ENCODE peak calls at places on chromosomes 2 and 18, in ten cellular contexts. G is fibroblast of gingiva; D is nephron progenitor cell; O is Karpas-422; S is NCI-H1436; F is activated naive CD4-positive, alpha-beta T cell treated with Interleukin-2 at 50 U/mL for 16 hours; X is activated T-cell treated with anti-CD3 and anti-CD28 coated beads for 48 hours; R is stimulated activated CD8-positive, alpha-beta memory T cell treated with anti-CD3 and anti-CD28 coated beads, Interleukin-4, amount 100 ng/mL, for 4 hours; B is germinal center; U is fibroblast of the aortic adventitia. C is an unnamed sample.

GRCh38 chr2:168850846-168851245 is 39.4 kb downstream of the SPC25 start:
- DNase-seq in G (no peak), D (no peak), O (no peak), S (no peak), F (no peak), X (no peak), R (no peak), B (no peak), U (peak), C (no peak)

GRCh38 chr2:142316049-142316448 is 185.2 kb upstream of the LRP1B start:
- DNase-seq in G (no peak), D (no peak), O (no peak), S (no peak), F (no peak), X (no peak), R (no peak), B (no peak), U (no peak), C (no peak)

GRCh38 chr18:36457683-36458082 is 160.2 kb downstream of the FHOD3 start:
- DNase-seq in G (no peak), D (no peak), O (peak), S (no peak), F (no peak), X (no peak), R (no peak), B (no peak), U (no peak), C (no peak)

GRCh38 chr2:52881606-52882005 is 886.0 kb upstream of the CHAC2 start:
- DNase-seq in G (peak), D (no peak), O (no peak), S (no peak), F (no peak), X (no peak), R (no peak), B (no peak), U (peak), C (no peak)

GRCh38 chr2:126635281-126635680 is 20.7 kb upstream of the GYPC start:
- DNase-seq in G (peak), D (no peak), O (no peak), S (no peak), F (no peak), X (no peak), R (no peak), B (no peak), U (peak), C (no peak)

GRCh38 chr18:59072727-59073421 is 66.8 kb upstream of the SEC11C start:
- DNase-seq in G (no peak), D (no peak), O (peak), S (no peak), F (no peak), X (no peak), R (no peak), B (peak), U (no peak), C (no peak)

GRCh38 chr18:7568426-7568825 is 1.3 kb downstream of the PTPRM start:
- DNase-seq in G (peak), D (peak), O (no peak), S (no peak), F (no peak), X (no peak), R (no peak), B (no peak), U (peak), C (no peak)

GRCh38 chr2:205754924-205755321 is 72.6 kb downstream of the NRP2 start:
- DNase-seq in G (peak), D (no peak), O (no peak), S (no peak), F (no peak), X (no peak), R (no peak), B (no peak), U (peak), C (no peak)

GRCh38 chr2:36511858-36512630 is 85.9 kb downstream of the FEZ2 start:
- DNase-seq in G (no peak), D (no peak), O (no peak), S (no peak), F (no peak), X (no peak), R (no peak), B (no peak), U (no peak), C (no peak)

GRCh38 chr2:183037281-183037659 is 987 bp downstream of the NCKAP1 start:
- DNase-seq in G (peak), D (no peak), O (no peak), S (no peak), F (no peak), X (no peak), R (no peak), B (no peak), U (peak), C (no peak)

GRCh38 chr2:59761966-59762365 is 791.5 kb downstream of the BCL11A start:
- DNase-seq in G (no peak), D (no peak), O (no peak), S (no peak), F (no peak), X (no peak), R (no peak), B (no peak), U (no peak), C (peak)

GRCh38 chr2:196331143-196331542 is 159.8 kb upstream of the STK17B start:
- DNase-seq in G (peak), D (no peak), O (no peak), S (no peak), F (no peak), X (no peak), R (no peak), B (no peak), U (peak), C (no peak)

GRCh38 chr18:6934859-6935258 is 182.7 kb downstream of the LAMA1 start:
- DNase-seq in G (no peak), D (no peak), O (no peak), S (no peak), F (no peak), X (no peak), R (no peak), B (no peak), U (no peak), C (no peak)

GRCh38 chr2:58293056-58293455 is 51.9 kb upstream of the FANCL start:
- DNase-seq in G (no peak), D (no peak), O (no peak), S (no peak), F (no peak), X (no peak), R (no peak), B (no peak), U (no peak), C (no peak)